ENCODE peak calls at places on chromosomes 7 and 10, in five cellular contexts. S is natural killer cell; Y is breast epithelium; D is upper lobe of right lung; E is CD8-positive, alpha-beta T cell. Z is an unnamed sample.

GRCh38 chr10:111037868-111038267 is 39.0 kb upstream of the ADRA2A start:
- DNase-seq in D (no peak), E (no peak), S (no peak), Y (no peak), Z (no peak)

GRCh38 chr10:7589748-7590147 is 77.0 kb downstream of the ITIH5 start:
- DNase-seq in S (no peak), D (no peak), Y (no peak), E (no peak), Z (no peak)

GRCh38 chr10:110893559-110894179 is 21.9 kb downstream of the PDCD4 start:
- DNase-seq in S (no peak), D (no peak), Y (no peak), E (no peak), Z (no peak)

GRCh38 chr10:88379575-88379974 is 203.5 kb downstream of the RNLS start:
- DNase-seq in D (no peak), Y (no peak), E (no peak), S (no peak), Z (no peak)

GRCh38 chr10:84801156-84801555 is 472.8 kb downstream of the CCSER2 start:
- DNase-seq in D (no peak), S (no peak), Y (no peak), E (no peak), Z (no peak)

GRCh38 chr7:130662426-130662825 is 6.1 kb downstream of the COPG2 start:
- DNase-seq in S (no peak), D (no peak), Y (no peak), E (no peak), Z (no peak)

GRCh38 chr7:44103941-44104879 is at the start of gene AEBP1:
- DNase-seq in Y (no peak), D (peak; percentile 64), S (no peak), E (peak; percentile 32), Z (peak; percentile 92)

GRCh38 chr7:44348851-44349781 is 23.7 kb upstream of the CAMK2B start:
- DNase-seq in Y (no peak), D (no peak), E (no peak), S (no peak), Z (no peak)

GRCh38 chr7:71752171-71752935 is 620.4 kb downstream of the GALNT17 start:
- DNase-seq in D (peak; percentile 85), Y (no peak), S (no peak), E (no peak), Z (peak; percentile 77)

GRCh38 chr7:135170223-135170997 is at the start of gene CYREN:
- DNase-seq in D (peak; percentile 99), Y (peak; percentile 89), E (peak; percentile 91), S (peak; percentile 83), Z (peak; percentile 91)

GRCh38 chr7:25098096-25099046 is 26.7 kb downstream of the CYCS start:
- DNase-seq in E (peak; percentile 58), S (peak; percentile 42), D (no peak), Y (peak; percentile 52), Z (peak; percentile 36)

GRCh38 chr7:107934991-107935770 is 44.2 kb downstream of the DLD start:
- DNase-seq in S (no peak), D (no peak), Y (no peak), E (no peak), Z (no peak)

GRCh38 chr7:8443871-8444756 is 10.7 kb downstream of the NXPH1 start:
- DNase-seq in E (no peak), Y (no peak), D (no peak), S (no peak), Z (no peak)

GRCh38 chr10:43899224-43899959 is 250.7 kb upstream of the ZNF32 start:
- DNase-seq in E (no peak), Y (no peak), S (no peak), D (no peak), Z (no peak)

GRCh38 chr7:116357776-116358670 is 141.5 kb upstream of the CAV2 start:
- DNase-seq in Y (no peak), D (no peak), E (no peak), S (no peak), Z (no peak)

GRCh38 chr7:157250605-157251228 is 86.1 kb upstream of the DNAJB6 start:
- DNase-seq in S (no peak), Y (no peak), D (no peak), E (peak; percentile 50), Z (no peak)

GRCh38 chr7:879093-879492 is 2.7 kb downstream of the GET4 start:
- DNase-seq in S (no peak), D (no peak), Y (no peak), E (no peak), Z (no peak)

GRCh38 chr7:19268737-19269136 is 123.5 kb upstream of the FERD3L start:
- DNase-seq in S (no peak), Y (no peak), E (no peak), D (no peak), Z (no peak)

GRCh38 chr10:110422548-110422947 is 75.2 kb upstream of the DUSP5 start:
- DNase-seq in Y (no peak), E (no peak), D (no peak), S (no peak), Z (no peak)

GRCh38 chr7:27150568-27151340 is 1.6 kb downstream of the HOXA3 start:
- DNase-seq in D (peak; percentile 86), S (peak; percentile 68), E (peak; percentile 64), Y (peak; percentile 73), Z (peak; percentile 86)

GRCh38 chr7:141702892-141703291 is 926 bp upstream of the DENND11 start:
- DNase-seq in E (no peak), Y (no peak), D (no peak), S (no peak), Z (no peak)

GRCh38 chr10:100518761-100519241 is 860 bp downstream of the SEC31B start:
- DNase-seq in Y (peak; percentile 59), E (peak; percentile 67), D (no peak), S (peak; percentile 43), Z (peak; percentile 51)

GRCh38 chr7:25669954-25670841 is 441.9 kb upstream of the NPVF start:
- DNase-seq in Y (no peak), S (no peak), D (no peak), E (no peak), Z (no peak)

GRCh38 chr10:48582970-48583369 is 21.9 kb downstream of the ARHGAP22 start:
- DNase-seq in S (no peak), E (no peak), D (no peak), Y (no peak), Z (no peak)

GRCh38 chr7:133354546-133355324 is 101.9 kb downstream of the EXOC4 start:
- DNase-seq in Y (no peak), D (no peak), S (no peak), E (no peak), Z (no peak)

GRCh38 chr10:97771913-97772823 is at the start of gene SFRP5:
- DNase-seq in Y (no peak), D (no peak), E (no peak), S (no peak), Z (no peak)

GRCh38 chr10:98029149-98030092 is 1.0 kb downstream of the CRTAC1 start:
- DNase-seq in D (no peak), S (no peak), Y (no peak), E (no peak), Z (peak; percentile 40)

GRCh38 chr7:113175525-113176097 is 57.3 kb upstream of the SMIM30 start:
- DNase-seq in D (no peak), E (no peak), Y (no peak), S (no peak), Z (no peak)

GRCh38 chr7:156109076-156109475 is 296.8 kb upstream of the SHH start:
- DNase-seq in Y (no peak), S (no peak), E (no peak), D (no peak), Z (no peak)

GRCh38 chr7:149772821-149773425 is 465 bp downstream of the ZNF467 start:
- DNase-seq in E (peak; percentile 25), D (peak; percentile 79), Y (no peak), S (peak; percentile 37), Z (no peak)

GRCh38 chr7:85806321-85806720 is 619.5 kb upstream of the SEMA3D start:
- DNase-seq in E (no peak), Y (no peak), D (no peak), S (no peak), Z (no peak)

GRCh38 chr7:158282461-158283001 is 305.1 kb downstream of the PTPRN2 start:
- DNase-seq in S (no peak), Y (peak; percentile 28), D (peak; percentile 32), E (no peak), Z (no peak)

GRCh38 chr7:149375234-149376008 is 85.4 kb downstream of the ZNF777 start:
- DNase-seq in S (no peak), D (no peak), Y (no peak), E (no peak), Z (no peak)

GRCh38 chr7:22781230-22781711 is 41.4 kb downstream of the TOMM7 start:
- DNase-seq in E (no peak), S (no peak), Y (no peak), D (no peak), Z (no peak)

GRCh38 chr10:31789555-31789954 is 139.1 kb downstream of the ARHGAP12 start:
- DNase-seq in D (no peak), S (no peak), E (no peak), Y (no peak), Z (no peak)
- TF ChIP-seq CTCF in D (no peak), S (no peak), E (no peak), Y (no peak), Z (no peak)

GRCh38 chr10:128641998-128642397 is 515.8 kb upstream of the MKI67 start:
- DNase-seq in Y (no peak), E (no peak), S (no peak), D (no peak), Z (no peak)

GRCh38 chr10:128646956-128647355 is 520.7 kb upstream of the MKI67 start:
- DNase-seq in D (no peak), Y (no peak), E (no peak), S (no peak), Z (no peak)

GRCh38 chr10:128642502-128642901 is 516.3 kb upstream of the MKI67 start:
- DNase-seq in Y (no peak), S (no peak), D (no peak), E (no peak), Z (no peak)

GRCh38 chr10:128643658-128644057 is 517.4 kb upstream of the MKI67 start:
- DNase-seq in S (no peak), D (no peak), Y (no peak), E (no peak), Z (no peak)
- TF ChIP-seq CTCF in S (no peak), D (no peak), Y (no peak), E (no peak), Z (no peak)

DNA sequence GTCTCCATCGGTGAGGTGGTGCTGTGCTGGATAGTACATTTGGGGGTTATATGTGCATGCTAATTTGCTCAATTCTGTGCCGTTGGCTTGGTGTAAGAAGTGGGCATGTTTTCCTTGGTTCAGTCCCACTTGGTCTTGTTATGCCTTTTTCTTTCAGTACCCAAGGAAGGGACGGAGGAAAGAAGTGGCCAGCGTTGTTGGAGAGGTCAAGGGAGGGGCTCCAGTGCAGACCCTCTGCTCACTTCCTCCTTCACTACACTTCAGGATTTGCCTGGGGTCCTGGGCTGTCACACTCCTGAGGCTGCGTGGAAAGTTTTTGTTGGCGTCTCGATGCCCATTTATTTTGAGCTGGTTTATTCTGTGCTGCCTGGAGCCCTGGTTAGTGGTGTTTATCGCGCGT is 20.5 kb downstream of the LRMDA start:
- DNase-seq in E (no peak), S (no peak), D (no peak), Y (no peak), Z (no peak)
- TF ChIP-seq CTCF in E (no peak), S (no peak), D (no peak), Y (no peak), Z (no peak)

DNA sequence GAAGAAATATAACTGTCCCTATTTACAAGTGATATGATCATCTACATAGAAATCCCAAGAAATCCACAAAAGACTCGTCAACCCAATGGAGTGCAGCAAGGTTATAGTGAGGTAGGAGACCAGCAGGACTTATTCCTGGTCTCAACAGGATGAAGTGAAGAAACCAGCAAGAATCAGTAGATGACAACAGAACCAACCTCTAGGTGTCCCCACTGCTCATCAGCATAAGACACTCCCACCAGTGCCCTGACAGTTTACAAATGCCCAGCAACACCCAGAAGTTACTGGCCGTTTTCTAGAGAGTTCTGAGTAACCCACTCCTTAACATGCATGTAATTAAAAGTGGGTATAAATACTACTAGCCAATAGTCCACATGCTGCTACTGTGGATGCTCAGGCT is 470.5 kb upstream of the LRRTM3 start:
- DNase-seq in S (no peak), D (no peak), E (no peak), Y (no peak), Z (no peak)
- TF ChIP-seq CTCF in S (no peak), D (no peak), E (no peak), Y (no peak), Z (no peak)

Z was measured in D721Med.